ENCODE peak calls at places on chromosomes 12 and 14, in seven cellular contexts. L, A, D, V, F, M and I are unnamed samples.

GRCh38 chr12:11497995-11498394 is 102.6 kb upstream of the PRB2 start:
- DNase-seq in L (no peak), A (no peak), D (no peak), V (no peak), F (no peak), M (no peak), I (no peak)

GRCh38 chr14:22558221-22558913 is 30.7 kb downstream of the DAD1 start:
- DNase-seq in L (no peak), A (peak; percentile 79), D (no peak), V (no peak), F (no peak), M (no peak), I (no peak)

GRCh38 chr12:1073652-1074051 is 82.6 kb downstream of the ERC1 start:
- DNase-seq in L (no peak), A (no peak), D (no peak), V (no peak), F (no peak), M (no peak), I (no peak)

GRCh38 chr12:47823422-47824086 is 3.9 kb upstream of the HDAC7 start:
- DNase-seq in L (no peak), A (no peak), D (no peak), V (peak; percentile 60), F (no peak), M (no peak), I (no peak)

GRCh38 chr14:56378474-56378873 is 201.1 kb upstream of the TMEM260 start:
- DNase-seq in L (peak; percentile 70), A (no peak), D (no peak), V (peak; percentile 76), F (no peak), M (no peak), I (peak; percentile 86)

GRCh38 chr12:46224401-46224800 is 44.4 kb downstream of the SLC38A1 start:
- DNase-seq in L (peak; percentile 58), A (no peak), D (no peak), V (peak; percentile 79), F (peak; percentile 93), M (peak; percentile 88), I (peak; percentile 79)

GRCh38 chr14:31027847-31028246 is 1.7 kb upstream of the STRN3 start:
- DNase-seq in L (no peak), A (no peak), D (peak; percentile 71), V (no peak), F (no peak), M (no peak), I (no peak)

GRCh38 chr14:50067723-50068495 is 48.5 kb downstream of the VCPKMT start:
- DNase-seq in L (peak; percentile 89), A (no peak), D (peak; percentile 45), V (peak; percentile 57), F (no peak), M (no peak), I (no peak)

GRCh38 chr14:68584786-68585185 is 208.1 kb downstream of the ZFP36L1 start:
- DNase-seq in L (no peak), A (no peak), D (no peak), V (no peak), F (no peak), M (no peak), I (no peak)

GRCh38 chr12:26701604-26702215 is 131.3 kb downstream of the ITPR2 start:
- DNase-seq in L (peak; percentile 47), A (peak; percentile 74), D (peak; percentile 55), V (peak; percentile 87), F (no peak), M (no peak), I (peak; percentile 64)

GRCh38 chr12:95336387-95337067 is 118.9 kb downstream of the VEZT start:
- DNase-seq in L (peak; percentile 81), A (peak; percentile 94), D (peak; percentile 79), V (peak; percentile 92), F (peak; percentile 89), M (peak; percentile 86), I (peak; percentile 88)

GRCh38 chr12:98419795-98420402 is 95.5 kb upstream of the TMPO start:
- DNase-seq in L (no peak), A (no peak), D (no peak), V (no peak), F (no peak), M (no peak), I (no peak)

GRCh38 chr14:95156765-95157194 is 549 bp downstream of the DICER1 start:
- DNase-seq in L (no peak), A (no peak), D (peak; percentile 51), V (peak; percentile 72), F (peak; percentile 79), M (peak; percentile 77), I (peak; percentile 42)

GRCh38 chr14:61927015-61927414 is 164.8 kb downstream of the SNAPC1 start:
- DNase-seq in L (peak; percentile 80), A (no peak), D (no peak), V (peak; percentile 54), F (no peak), M (no peak), I (no peak)

GRCh38 chr12:122137681-122138080 is 36.3 kb downstream of the IL31 start:
- DNase-seq in L (no peak), A (peak; percentile 84), D (peak; percentile 52), V (no peak), F (no peak), M (no peak), I (no peak)

GRCh38 chr12:63844391-63845341 is at the start of gene SRGAP1:
- DNase-seq in L (peak; percentile 72), A (peak; percentile 63), D (peak; percentile 72), V (peak; percentile 88), F (peak; percentile 86), M (peak; percentile 88), I (peak; percentile 63)

GRCh38 chr12:128073937-128074336 is 193.0 kb upstream of the TMEM132C start:
- DNase-seq in L (no peak), A (no peak), D (no peak), V (no peak), F (no peak), M (no peak), I (no peak)

GRCh38 chr14:24368562-24369252 is 723 bp downstream of the NFATC4 start:
- DNase-seq in L (peak; percentile 75), A (peak; percentile 87), D (no peak), V (peak; percentile 95), F (peak; percentile 89), M (peak; percentile 81), I (peak; percentile 74)

GRCh38 chr12:95808146-95808545 is 17.6 kb upstream of the NTN4 start:
- DNase-seq in L (no peak), A (no peak), D (no peak), V (no peak), F (no peak), M (no peak), I (no peak)

GRCh38 chr12:92400006-92400405 is 254.4 kb upstream of the BTG1 start:
- DNase-seq in L (no peak), A (no peak), D (peak; percentile 12), V (no peak), F (no peak), M (no peak), I (no peak)
- H3K4me3 ChIP-seq in L (no peak overlapping the region), A (no peak overlapping the region), D (no peak overlapping the region), V (no peak overlapping the region), F (no peak overlapping the region), M (no peak overlapping the region), I (no peak overlapping the region)

GRCh38 chr14:64929003-64929337 is 13.6 kb downstream of the GPX2 start:
- DNase-seq in L (no peak), A (no peak), D (no peak), V (no peak), F (no peak), M (no peak), I (no peak)
- H3K36me3 ChIP-seq in L (peaks cover 3% of the 10 kb centered on the region), A (peaks cover 35% of the 10 kb centered on the region), D (peaks cover 9% of the 10 kb centered on the region), V (peaks cover 87% of the 10 kb centered on the region), F (peaks cover 21% of the 10 kb centered on the region), M (peaks cover 40% of the 10 kb centered on the region), I (peaks cover 44% of the 10 kb centered on the region)

GRCh38 chr14:105195533-105196227 is 14.6 kb upstream of the NUDT14 start:
- DNase-seq in L (no peak), A (no peak), D (no peak), V (no peak), F (no peak), M (no peak), I (peak; percentile 20)
- H3K4me3 ChIP-seq in L (no peak overlapping the region), A (peak overlapping the region; percentile 59), D (no peak overlapping the region), V (no peak overlapping the region), F (no peak overlapping the region), M (no peak overlapping the region), I (no peak overlapping the region)

DNA sequence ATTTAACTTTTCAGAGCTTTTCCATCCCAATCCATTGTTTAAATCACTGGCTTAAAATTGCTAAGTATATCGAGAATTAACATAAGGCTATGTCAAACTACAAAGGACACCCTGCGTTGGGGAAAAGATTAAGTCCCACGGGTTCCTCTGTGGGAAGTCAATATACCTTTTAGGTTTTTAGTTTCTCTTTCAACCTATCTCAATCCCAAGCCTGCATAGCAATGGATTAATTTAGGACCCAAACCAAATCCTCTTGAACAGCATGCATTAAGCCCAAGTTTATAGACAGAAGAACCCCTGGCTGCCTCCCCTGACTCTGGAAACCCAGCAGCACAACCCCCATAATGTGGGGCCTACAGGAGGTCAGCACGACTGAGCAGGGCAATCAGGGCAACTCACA is 6.3 kb downstream of the CDCA4 start:
- DNase-seq in L (no peak), A (no peak), D (no peak), V (no peak), F (no peak), M (no peak), I (no peak)
- H3K36me3 ChIP-seq in L (peaks cover 13% of the 10 kb centered on the region), A (peaks cover 7% of the 10 kb centered on the region), D (peaks cover 2% of the 10 kb centered on the region), V (peaks cover 18% of the 10 kb centered on the region), F (no peaks in the 10 kb centered on the region), M (peaks cover 21% of the 10 kb centered on the region), I (peaks cover 11% of the 10 kb centered on the region)

GRCh38 chr12:10362325-10362724 is 27.5 kb downstream of the KLRK1 start:
- DNase-seq in L (no peak), A (no peak), D (no peak), V (no peak), F (no peak), M (no peak), I (no peak)
- H3K4me3 ChIP-seq in L (no peak overlapping the region), A (no peak overlapping the region), D (no peak overlapping the region), V (no peak overlapping the region), F (peak overlapping the region; percentile 57), M (no peak overlapping the region), I (no peak overlapping the region)

DNA sequence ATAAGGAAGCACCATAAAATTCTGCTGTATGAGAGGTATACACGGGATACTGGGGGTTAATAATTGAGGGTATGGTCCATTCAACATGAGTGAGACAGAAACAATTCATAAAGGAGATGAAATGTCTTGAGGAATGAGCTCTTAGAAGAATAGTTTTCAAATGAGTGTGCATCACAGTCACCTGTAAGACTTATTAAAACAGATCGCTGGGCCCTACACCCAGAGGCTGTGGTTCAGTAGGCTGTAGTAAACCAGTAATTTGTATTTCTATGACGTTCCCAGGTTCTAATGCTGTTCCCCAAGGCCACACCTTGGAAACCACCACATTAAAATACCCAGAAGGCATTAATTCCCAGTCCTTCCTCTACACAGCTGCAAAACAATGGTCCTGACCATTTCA is 49.6 kb downstream of the CAND1 start:
- DNase-seq in L (no peak), A (no peak), D (no peak), V (no peak), F (no peak), M (no peak), I (no peak)
- H3K36me3 ChIP-seq in L (peaks cover 4% of the 10 kb centered on the region), A (peaks cover 22% of the 10 kb centered on the region), D (no peaks in the 10 kb centered on the region), V (peaks cover 68% of the 10 kb centered on the region), F (peaks cover 3% of the 10 kb centered on the region), M (peaks cover 34% of the 10 kb centered on the region), I (peaks cover 23% of the 10 kb centered on the region)